ENCODE peak calls at places on chromosomes 12 and 14, in four cellular contexts. N is iPS-NIHi11, F is iris pigment epithelial cell, B is cerebellar cortex. W is an unnamed sample.

GRCh38 chr12:78584695-78585094 is 279.9 kb upstream of the SYT1 start:
- DNase-seq in N (peak; percentile 36), F (peak; percentile 31), B (no peak), W (no peak)

GRCh38 chr14:97634786-97635185 is 837.6 kb downstream of the VRK1 start:
- DNase-seq in N (no peak), F (no peak), B (no peak), W (peak; percentile 29)

GRCh38 chr12:95396849-95397498 is 77.0 kb upstream of the METAP2 start:
- DNase-seq in N (no peak), F (peak; percentile 88), B (no peak), W (no peak)

GRCh38 chr12:34302131-34302885 is 280.0 kb downstream of the ALG10 start:
- DNase-seq in N (no peak), F (no peak), B (no peak), W (no peak)

GRCh38 chr14:95515523-95516517 is 630 bp downstream of the SYNE3 start:
- DNase-seq in N (peak; percentile 83), F (no peak), B (peak; percentile 39), W (peak; percentile 86)

GRCh38 chr14:99609245-99610117 is 5.5 kb upstream of the CCDC85C start:
- DNase-seq in N (no peak), F (no peak), B (no peak), W (no peak)

GRCh38 chr12:90091809-90092208 is 383.2 kb upstream of the ATP2B1 start:
- DNase-seq in N (no peak), F (no peak), B (no peak), W (no peak)

GRCh38 chr14:57462551-57462950 is 31.1 kb downstream of the CCDC198 start:
- DNase-seq in N (no peak), F (no peak), B (no peak), W (no peak)

GRCh38 chr14:20996521-20996920 is 2.6 kb upstream of the SLC39A2 start:
- DNase-seq in N (no peak), F (no peak), B (no peak), W (no peak)